ENCODE peak calls at places on chromosome 6, in ten cellular contexts. One of them, this sample, is unnamed.

GRCh38 chr6:108619431-108620197 is 58.9 kb downstream of the FOXO3 start:
- DNase-seq in heart left ventricle: no peak
- DNase-seq in IMR-90: peak
- DNase-seq in uterus: no peak
- DNase-seq in HepG2: no peak
- DNase-seq in A549: no peak
- DNase-seq in spleen: no peak
- DNase-seq in prostate gland: no peak
- DNase-seq in stomach: no peak
- DNase-seq in lower leg skin: no peak
- DNase-seq in this sample: no peak

GRCh38 chr6:169211881-169212280 is 41.8 kb downstream of the THBS2 start:
- DNase-seq in lower leg skin: no peak
- DNase-seq in prostate gland: no peak
- DNase-seq in HepG2: no peak
- DNase-seq in IMR-90: no peak
- DNase-seq in heart left ventricle: no peak
- DNase-seq in spleen: no peak
- DNase-seq in uterus: no peak
- DNase-seq in stomach: no peak
- DNase-seq in A549: no peak
- DNase-seq in this sample: no peak

GRCh38 chr6:64050586-64050985 is 415.0 kb downstream of the PHF3 start:
- DNase-seq in heart left ventricle: no peak
- DNase-seq in A549: no peak
- DNase-seq in prostate gland: no peak
- DNase-seq in IMR-90: peak
- DNase-seq in spleen: no peak
- DNase-seq in uterus: no peak
- DNase-seq in lower leg skin: no peak
- DNase-seq in stomach: no peak
- DNase-seq in HepG2: no peak
- DNase-seq in this sample: no peak

GRCh38 chr6:9138856-9139426 is 703.6 kb upstream of the SLC35B3 start:
- DNase-seq in lower leg skin: no peak
- DNase-seq in prostate gland: no peak
- DNase-seq in heart left ventricle: no peak
- DNase-seq in uterus: no peak
- DNase-seq in spleen: no peak
- DNase-seq in IMR-90: peak
- DNase-seq in HepG2: no peak
- DNase-seq in A549: no peak
- DNase-seq in stomach: no peak
- DNase-seq in this sample: no peak

GRCh38 chr6:84218091-84218490 is 9.4 kb downstream of the CEP162 start:
- DNase-seq in uterus: no peak
- DNase-seq in A549: no peak
- DNase-seq in lower leg skin: no peak
- DNase-seq in stomach: no peak
- DNase-seq in spleen: no peak
- DNase-seq in IMR-90: no peak
- DNase-seq in heart left ventricle: no peak
- DNase-seq in HepG2: no peak
- DNase-seq in prostate gland: no peak
- DNase-seq in this sample: no peak

GRCh38 chr6:37024665-37025337 is 19.3 kb downstream of the FGD2 start:
- DNase-seq in lower leg skin: no peak
- DNase-seq in uterus: no peak
- DNase-seq in HepG2: no peak
- DNase-seq in A549: peak
- DNase-seq in spleen: peak
- DNase-seq in stomach: peak
- DNase-seq in prostate gland: peak
- DNase-seq in IMR-90: peak
- DNase-seq in heart left ventricle: no peak
- DNase-seq in this sample: no peak

GRCh38 chr6:39102024-39102820 is 12.8 kb downstream of the SAYSD1 start:
- DNase-seq in IMR-90: peak
- DNase-seq in prostate gland: no peak
- DNase-seq in A549: no peak
- DNase-seq in lower leg skin: no peak
- DNase-seq in spleen: no peak
- DNase-seq in stomach: peak
- DNase-seq in heart left ventricle: no peak
- DNase-seq in uterus: no peak
- DNase-seq in HepG2: peak
- DNase-seq in this sample: no peak

GRCh38 chr6:158626360-158627167 is 18.0 kb downstream of the DYNLT1 start:
- DNase-seq in lower leg skin: no peak
- DNase-seq in spleen: no peak
- DNase-seq in HepG2: no peak
- DNase-seq in uterus: no peak
- DNase-seq in IMR-90: no peak
- DNase-seq in A549: no peak
- DNase-seq in heart left ventricle: no peak
- DNase-seq in prostate gland: no peak
- DNase-seq in stomach: no peak
- DNase-seq in this sample: no peak

GRCh38 chr6:106114492-106114891 is 28.4 kb downstream of the PRDM1 start:
- DNase-seq in stomach: no peak
- DNase-seq in heart left ventricle: no peak
- DNase-seq in prostate gland: no peak
- DNase-seq in HepG2: no peak
- DNase-seq in A549: no peak
- DNase-seq in lower leg skin: no peak
- DNase-seq in uterus: no peak
- DNase-seq in IMR-90: no peak
- DNase-seq in spleen: no peak
- DNase-seq in this sample: no peak

GRCh38 chr6:3414704-3415453 is 42.0 kb downstream of the SLC22A23 start:
- DNase-seq in lower leg skin: peak
- DNase-seq in heart left ventricle: no peak
- DNase-seq in IMR-90: peak
- DNase-seq in spleen: no peak
- DNase-seq in HepG2: peak
- DNase-seq in stomach: no peak
- DNase-seq in A549: no peak
- DNase-seq in prostate gland: no peak
- DNase-seq in uterus: no peak
- DNase-seq in this sample: no peak

GRCh38 chr6:44041461-44042260 is 85.6 kb downstream of the MRPL14 start:
- DNase-seq in HepG2: no peak
- DNase-seq in prostate gland: no peak
- DNase-seq in heart left ventricle: no peak
- DNase-seq in uterus: peak
- DNase-seq in stomach: no peak
- DNase-seq in lower leg skin: peak
- DNase-seq in IMR-90: peak
- DNase-seq in spleen: peak
- DNase-seq in A549: peak
- DNase-seq in this sample: no peak
- H3K4me3 ChIP-seq in HepG2: no peak
- H3K4me3 ChIP-seq in prostate gland: no peak
- H3K4me3 ChIP-seq in heart left ventricle: no peak
- H3K4me3 ChIP-seq in uterus: no peak
- H3K4me3 ChIP-seq in stomach: no peak
- H3K4me3 ChIP-seq in lower leg skin: no peak
- H3K4me3 ChIP-seq in IMR-90: no peak
- H3K4me3 ChIP-seq in spleen: no peak
- H3K4me3 ChIP-seq in A549: no peak
- H3K4me3 ChIP-seq in this sample: no peak

GRCh38 chr6:151494235-151494950 is 576 bp downstream of the CCDC170 start:
- DNase-seq in prostate gland: peak
- DNase-seq in uterus: peak
- DNase-seq in IMR-90: peak
- DNase-seq in HepG2: peak
- DNase-seq in A549: peak
- DNase-seq in lower leg skin: no peak
- DNase-seq in heart left ventricle: peak
- DNase-seq in spleen: peak
- DNase-seq in stomach: peak
- DNase-seq in this sample: no peak
- TF ChIP-seq POLR2A in prostate gland: no peak
- TF ChIP-seq POLR2A in uterus: no peak
- TF ChIP-seq POLR2A in IMR-90: no peak
- TF ChIP-seq POLR2A in HepG2: no peak
- TF ChIP-seq POLR2A in A549: no peak
- TF ChIP-seq POLR2A in lower leg skin: no peak
- TF ChIP-seq POLR2A in heart left ventricle: no peak
- TF ChIP-seq POLR2A in spleen: peak
- TF ChIP-seq POLR2A in stomach: no peak
- TF ChIP-seq POLR2A in this sample: no peak

GRCh38 chr6:138691595-138692057 is 81.9 kb upstream of the CCDC28A start:
- DNase-seq in A549: peak
- DNase-seq in lower leg skin: no peak
- DNase-seq in uterus: no peak
- DNase-seq in IMR-90: peak
- DNase-seq in stomach: peak
- DNase-seq in heart left ventricle: no peak
- DNase-seq in HepG2: peak
- DNase-seq in spleen: no peak
- DNase-seq in prostate gland: peak
- DNase-seq in this sample: no peak

GRCh38 chr6:138692058-138692977 is 81.3 kb upstream of the CCDC28A start:
- DNase-seq in A549: peak
- DNase-seq in lower leg skin: peak
- DNase-seq in uterus: peak
- DNase-seq in spleen: peak
- DNase-seq in HepG2: peak
- DNase-seq in heart left ventricle: peak
- DNase-seq in IMR-90: peak
- DNase-seq in prostate gland: peak
- DNase-seq in stomach: peak
- DNase-seq in this sample: peak

GRCh38 chr6:138695193-138695592 is 78.4 kb upstream of the CCDC28A start:
- DNase-seq in heart left ventricle: no peak
- DNase-seq in IMR-90: no peak
- DNase-seq in lower leg skin: no peak
- DNase-seq in prostate gland: no peak
- DNase-seq in uterus: no peak
- DNase-seq in A549: no peak
- DNase-seq in stomach: no peak
- DNase-seq in spleen: no peak
- DNase-seq in HepG2: no peak
- DNase-seq in this sample: no peak

GRCh38 chr6:138690975-138691594 is 82.5 kb upstream of the CCDC28A start:
- DNase-seq in heart left ventricle: no peak
- DNase-seq in HepG2: no peak
- DNase-seq in A549: no peak
- DNase-seq in uterus: no peak
- DNase-seq in IMR-90: peak
- DNase-seq in stomach: no peak
- DNase-seq in prostate gland: no peak
- DNase-seq in lower leg skin: no peak
- DNase-seq in spleen: no peak
- DNase-seq in this sample: no peak

DNA sequence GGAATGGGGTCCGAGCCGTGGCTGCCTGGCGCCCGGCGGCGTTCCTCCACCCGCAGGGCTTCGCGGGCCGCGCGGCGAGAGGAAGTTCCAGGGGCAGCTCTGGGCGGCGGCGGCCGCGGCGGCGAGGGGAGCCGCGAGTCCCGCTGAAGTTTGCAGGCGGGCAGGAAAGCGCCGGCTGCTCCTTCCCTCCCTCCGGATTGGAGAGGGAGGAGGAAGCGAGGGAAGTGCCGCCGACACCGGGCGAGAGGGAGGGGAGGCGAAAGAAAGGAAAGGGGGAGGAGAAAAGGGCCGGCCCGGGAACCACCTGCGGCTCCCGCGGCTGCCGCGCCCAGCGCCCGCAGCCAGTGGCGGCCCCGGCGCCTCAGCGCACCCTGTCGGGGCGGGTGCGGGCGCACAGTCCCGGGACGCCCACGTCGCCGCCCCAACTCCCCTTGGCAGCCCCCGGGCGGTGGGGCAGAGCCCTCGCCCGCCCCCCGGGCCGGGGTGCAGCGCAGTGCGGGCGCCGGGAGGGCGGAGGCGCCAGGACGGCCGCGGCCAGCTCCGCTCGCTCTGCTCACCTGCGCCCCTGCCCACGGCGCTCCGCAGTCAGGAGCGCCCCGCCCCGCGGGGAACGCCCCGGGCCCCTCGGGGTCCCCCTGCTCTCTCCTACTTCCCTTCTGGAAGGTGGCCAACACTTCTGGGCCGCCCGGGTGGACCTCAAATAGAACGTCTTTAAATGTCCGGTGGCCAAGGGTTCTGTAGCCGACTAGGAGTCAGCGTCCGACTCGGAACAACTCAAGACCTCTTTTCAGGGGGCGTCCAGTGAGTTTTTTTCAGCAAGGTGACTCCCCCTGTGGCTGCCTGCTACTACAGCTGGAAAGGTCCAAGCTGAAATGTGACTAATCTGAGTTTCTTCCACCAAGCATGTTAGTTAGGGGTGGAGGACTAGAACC is 80.3 kb upstream of the CCDC28A start:
- DNase-seq in uterus: peak
- DNase-seq in IMR-90: peak
- DNase-seq in spleen: peak
- DNase-seq in prostate gland: peak
- DNase-seq in stomach: peak
- DNase-seq in lower leg skin: peak
- DNase-seq in heart left ventricle: peak
- DNase-seq in HepG2: peak
- DNase-seq in A549: peak
- DNase-seq in this sample: peak
- TF ChIP-seq CTCF in uterus: no peak
- TF ChIP-seq CTCF in IMR-90: peak
- TF ChIP-seq CTCF in spleen: no peak
- TF ChIP-seq CTCF in prostate gland: no peak
- TF ChIP-seq CTCF in stomach: no peak
- TF ChIP-seq CTCF in lower leg skin: no peak
- TF ChIP-seq CTCF in heart left ventricle: no peak
- TF ChIP-seq CTCF in HepG2: no peak
- TF ChIP-seq CTCF in A549: peak
- TF ChIP-seq CTCF in this sample: no peak

DNA sequence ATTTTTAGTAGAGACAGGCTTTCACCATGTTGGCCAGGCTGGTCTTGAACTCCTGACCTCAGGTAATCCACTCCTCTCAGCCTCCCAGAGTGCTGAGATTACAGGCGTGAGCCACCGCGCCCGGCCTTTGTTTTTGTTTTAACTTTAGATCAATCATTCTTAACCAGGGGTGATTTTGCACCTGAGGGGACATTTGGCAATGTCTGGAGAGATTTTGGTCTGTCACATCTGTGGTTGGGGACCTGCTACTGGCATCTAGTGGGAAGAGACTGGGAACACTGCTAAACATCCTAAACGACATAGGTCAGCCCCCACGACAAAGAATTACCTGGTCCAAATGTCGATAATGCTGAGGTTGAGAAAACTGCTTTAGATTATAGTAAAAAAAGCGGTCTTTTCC is 82.3 kb downstream of the C6orf52 start:
- DNase-seq in lower leg skin: no peak
- DNase-seq in uterus: no peak
- DNase-seq in A549: no peak
- DNase-seq in HepG2: no peak
- DNase-seq in heart left ventricle: no peak
- DNase-seq in spleen: no peak
- DNase-seq in prostate gland: no peak
- DNase-seq in IMR-90: no peak
- DNase-seq in stomach: no peak
- DNase-seq in this sample: no peak
- H3K4me3 ChIP-seq in lower leg skin: no peak
- H3K4me3 ChIP-seq in uterus: no peak
- H3K4me3 ChIP-seq in A549: no peak
- H3K4me3 ChIP-seq in HepG2: no peak
- H3K4me3 ChIP-seq in heart left ventricle: no peak
- H3K4me3 ChIP-seq in spleen: no peak
- H3K4me3 ChIP-seq in prostate gland: no peak
- H3K4me3 ChIP-seq in IMR-90: no peak
- H3K4me3 ChIP-seq in stomach: no peak
- H3K4me3 ChIP-seq in this sample: no peak